ENCODE peak calls at places on chromosomes 11 and 22, in five cellular contexts. A, Q, F, C and B are unnamed samples.
A peak's percentile ranks its signal among the peaks of the same experiment; 100 is the strongest.

GRCh38 chr22:30843245-30843644 is 125.3 kb downstream of the MORC2 start:
- DNase-seq in A (no peak), Q (no peak), F (no peak), C (no peak), B (no peak)

GRCh38 chr11:106875013-106875412 is 143.3 kb downstream of the GUCY1A2 start:
- DNase-seq in A (no peak), Q (no peak), F (peak; percentile 12), C (no peak), B (no peak)

GRCh38 chr11:113377606-113378005 is 10.0 kb upstream of the ANKK1 start:
- DNase-seq in A (no peak), Q (no peak), F (no peak), C (no peak), B (no peak)

GRCh38 chr11:57072640-57073039 is 83.9 kb downstream of the OR5AK2 start:
- DNase-seq in A (no peak), Q (no peak), F (peak; percentile 86), C (no peak), B (no peak)

GRCh38 chr11:44030276-44030932 is 17.4 kb upstream of the ACCSL start:
- DNase-seq in A (no peak), Q (peak; percentile 72), F (peak; percentile 72), C (no peak), B (no peak)

GRCh38 chr11:32411937-32412615 is 23.3 kb downstream of the WT1 start:
- DNase-seq in A (no peak), Q (no peak), F (no peak), C (no peak), B (no peak)

GRCh38 chr11:3840870-3841425 is at the start of gene RHOG:
- DNase-seq in A (peak; percentile 53), Q (peak; percentile 95), F (no peak), C (no peak), B (no peak)

GRCh38 chr22:24474221-24474620 is 20.9 kb upstream of the UPB1 start:
- DNase-seq in A (no peak), Q (no peak), F (peak; percentile 92), C (no peak), B (no peak)

GRCh38 chr22:17101475-17102296 is 16.9 kb downstream of the IL17RA start:
- DNase-seq in A (no peak), Q (no peak), F (no peak), C (no peak), B (no peak)